ENCODE peak calls at places on chromosomes 6 and 20, in four cellular contexts. One of them, this sample, is unnamed.

GRCh38 chr6:41536884-41537347 is 9.3 kb upstream of the FOXP4 start:
- DNase-seq in ovary: peak
- DNase-seq in IMR-90: no peak
- DNase-seq in breast epithelium: peak
- DNase-seq in this sample: peak

GRCh38 chr20:19310541-19310940 is 98.1 kb downstream of the SLC24A3 start:
- DNase-seq in ovary: no peak
- DNase-seq in IMR-90: no peak
- DNase-seq in breast epithelium: no peak
- DNase-seq in this sample: no peak

GRCh38 chr20:63316502-63316921 is 23.5 kb downstream of the COL20A1 start:
- DNase-seq in ovary: no peak
- DNase-seq in IMR-90: no peak
- DNase-seq in breast epithelium: no peak
- DNase-seq in this sample: peak

GRCh38 chr6:89952696-89953095 is 58.4 kb downstream of the GJA10 start:
- DNase-seq in ovary: no peak
- DNase-seq in IMR-90: peak
- DNase-seq in breast epithelium: no peak
- DNase-seq in this sample: no peak

GRCh38 chr6:34301408-34301807 is 52.6 kb upstream of the SMIM29 start:
- DNase-seq in ovary: no peak
- DNase-seq in IMR-90: peak
- DNase-seq in breast epithelium: no peak
- DNase-seq in this sample: no peak

GRCh38 chr20:63351811-63352591 is 9.1 kb downstream of the CHRNA4 start:
- DNase-seq in ovary: peak
- DNase-seq in IMR-90: no peak
- DNase-seq in breast epithelium: no peak
- DNase-seq in this sample: no peak

GRCh38 chr6:82980086-82980485 is 85.6 kb downstream of the UBE3D start:
- DNase-seq in ovary: no peak
- DNase-seq in IMR-90: peak
- DNase-seq in breast epithelium: no peak
- DNase-seq in this sample: no peak

GRCh38 chr20:25489221-25489863 is 81.9 kb downstream of the GINS1 start:
- DNase-seq in ovary: no peak
- DNase-seq in IMR-90: no peak
- DNase-seq in breast epithelium: no peak
- DNase-seq in this sample: no peak

GRCh38 chr20:41173791-41174341 is 36.5 kb downstream of the PLCG1 start:
- DNase-seq in ovary: peak
- DNase-seq in IMR-90: no peak
- DNase-seq in breast epithelium: peak
- DNase-seq in this sample: no peak

GRCh38 chr20:61661025-61661424 is 404.7 kb downstream of the TAF4 start:
- DNase-seq in ovary: no peak
- DNase-seq in IMR-90: no peak
- DNase-seq in breast epithelium: no peak
- DNase-seq in this sample: no peak

GRCh38 chr6:163588211-163588919 is 173.8 kb downstream of the QKI start:
- DNase-seq in ovary: no peak
- DNase-seq in IMR-90: peak
- DNase-seq in breast epithelium: no peak
- DNase-seq in this sample: no peak

GRCh38 chr6:6895929-6896328 is 211.8 kb upstream of the RREB1 start:
- DNase-seq in ovary: no peak
- DNase-seq in IMR-90: no peak
- DNase-seq in breast epithelium: no peak
- DNase-seq in this sample: no peak

GRCh38 chr20:21105429-21106170 is 558 bp downstream of the LINC00237 start:
- DNase-seq in ovary: no peak
- DNase-seq in IMR-90: no peak
- DNase-seq in breast epithelium: no peak
- DNase-seq in this sample: no peak

GRCh38 chr6:53805016-53805415 is 10.2 kb downstream of the LRRC1 start:
- DNase-seq in ovary: no peak
- DNase-seq in IMR-90: no peak
- DNase-seq in breast epithelium: no peak
- DNase-seq in this sample: no peak

GRCh38 chr20:51004781-51005180 is 18.1 kb downstream of the KCNG1 start:
- DNase-seq in ovary: no peak
- DNase-seq in IMR-90: no peak
- DNase-seq in breast epithelium: no peak
- DNase-seq in this sample: no peak

GRCh38 chr6:108651781-108652227 is 91.1 kb downstream of the FOXO3 start:
- DNase-seq in ovary: no peak
- DNase-seq in IMR-90: peak
- DNase-seq in breast epithelium: peak
- DNase-seq in this sample: peak

GRCh38 chr20:12924126-12924525 is 84.6 kb upstream of the SPTLC3 start:
- DNase-seq in ovary: no peak
- DNase-seq in IMR-90: no peak
- DNase-seq in breast epithelium: no peak
- DNase-seq in this sample: no peak

GRCh38 chr6:64504509-64504908 is 868.9 kb downstream of the PHF3 start:
- DNase-seq in ovary: no peak
- DNase-seq in IMR-90: peak
- DNase-seq in breast epithelium: no peak
- DNase-seq in this sample: no peak

GRCh38 chr6:51614725-51615124 is 472.7 kb downstream of the PKHD1 start:
- DNase-seq in ovary: no peak
- DNase-seq in IMR-90: no peak
- DNase-seq in breast epithelium: no peak
- DNase-seq in this sample: no peak

GRCh38 chr20:24303393-24303792 is 166.0 kb upstream of the SYNDIG1 start:
- DNase-seq in ovary: no peak
- DNase-seq in IMR-90: no peak
- DNase-seq in breast epithelium: no peak
- DNase-seq in this sample: no peak

GRCh38 chr20:35129647-35130069 is 17.5 kb downstream of the EDEM2 start:
- DNase-seq in ovary: no peak
- DNase-seq in IMR-90: peak
- DNase-seq in breast epithelium: no peak
- DNase-seq in this sample: no peak

GRCh38 chr6:3285049-3285639 is 26.4 kb downstream of the PSMG4 start:
- DNase-seq in ovary: no peak
- DNase-seq in IMR-90: no peak
- DNase-seq in breast epithelium: no peak
- DNase-seq in this sample: no peak

GRCh38 chr20:12053348-12053747 is 135.7 kb downstream of the BTBD3 start:
- DNase-seq in ovary: no peak
- DNase-seq in IMR-90: peak
- DNase-seq in breast epithelium: no peak
- DNase-seq in this sample: no peak

GRCh38 chr6:21900730-21901129 is 307.2 kb downstream of the SOX4 start:
- DNase-seq in ovary: no peak
- DNase-seq in IMR-90: peak
- DNase-seq in breast epithelium: no peak
- DNase-seq in this sample: no peak

GRCh38 chr6:156822747-156823206 is 45.6 kb downstream of the ARID1B start:
- DNase-seq in ovary: no peak
- DNase-seq in IMR-90: no peak
- DNase-seq in breast epithelium: no peak
- DNase-seq in this sample: no peak

GRCh38 chr20:32004963-32005362 is 5.3 kb upstream of the CCM2L start:
- DNase-seq in ovary: no peak
- DNase-seq in IMR-90: peak
- DNase-seq in breast epithelium: no peak
- DNase-seq in this sample: no peak

GRCh38 chr6:39724787-39725631 is at the start of gene KIF6:
- DNase-seq in ovary: peak
- DNase-seq in IMR-90: peak
- DNase-seq in breast epithelium: peak
- DNase-seq in this sample: peak

GRCh38 chr20:50911716-50912115 is 19.5 kb downstream of the ADNP start:
- DNase-seq in ovary: no peak
- DNase-seq in IMR-90: peak
- DNase-seq in breast epithelium: no peak
- DNase-seq in this sample: no peak

GRCh38 chr20:54134445-54135220 is 39.2 kb downstream of the CYP24A1 start:
- DNase-seq in ovary: no peak
- DNase-seq in IMR-90: peak
- DNase-seq in breast epithelium: no peak
- DNase-seq in this sample: no peak

GRCh38 chr6:20605581-20605980 is 71.3 kb downstream of the CDKAL1 start:
- DNase-seq in ovary: no peak
- DNase-seq in IMR-90: peak
- DNase-seq in breast epithelium: no peak
- DNase-seq in this sample: no peak

GRCh38 chr6:95366414-95366813 is 210.9 kb upstream of the MANEA start:
- DNase-seq in ovary: no peak
- DNase-seq in IMR-90: no peak
- DNase-seq in breast epithelium: no peak
- DNase-seq in this sample: no peak

GRCh38 chr6:37576336-37576737 is 76.6 kb upstream of the CCDC167 start:
- DNase-seq in ovary: no peak
- DNase-seq in IMR-90: peak
- DNase-seq in breast epithelium: no peak
- DNase-seq in this sample: no peak

GRCh38 chr6:143901885-143902708 is 37.8 kb downstream of the ZC2HC1B start:
- DNase-seq in ovary: peak
- DNase-seq in IMR-90: peak
- DNase-seq in breast epithelium: no peak
- DNase-seq in this sample: peak

GRCh38 chr6:75524322-75524972 is 30.8 kb upstream of the FILIP1 start:
- DNase-seq in ovary: no peak
- DNase-seq in IMR-90: peak
- DNase-seq in breast epithelium: no peak
- DNase-seq in this sample: no peak

GRCh38 chr20:57429579-57430202 is 38.5 kb downstream of the RBM38 start:
- DNase-seq in ovary: no peak
- DNase-seq in IMR-90: peak
- DNase-seq in breast epithelium: no peak
- DNase-seq in this sample: no peak

GRCh38 chr6:5771759-5772158 is 235.0 kb downstream of the NRN1 start:
- DNase-seq in ovary: no peak
- DNase-seq in IMR-90: no peak
- DNase-seq in breast epithelium: no peak
- DNase-seq in this sample: peak

GRCh38 chr6:44086931-44087574 is 40.2 kb downstream of the MRPL14 start:
- DNase-seq in ovary: no peak
- DNase-seq in IMR-90: no peak
- DNase-seq in breast epithelium: no peak
- DNase-seq in this sample: no peak

GRCh38 chr6:157951828-157952227 is 29.8 kb upstream of the SYNJ2 start:
- DNase-seq in ovary: no peak
- DNase-seq in IMR-90: no peak
- DNase-seq in breast epithelium: no peak
- DNase-seq in this sample: peak
- TF ChIP-seq POLR2A in ovary: no peak
- TF ChIP-seq POLR2A in IMR-90: no peak
- TF ChIP-seq POLR2A in breast epithelium: no peak
- TF ChIP-seq POLR2A in this sample: no peak

GRCh38 chr6:26216015-26216885 is 129.0 kb downstream of the HFE start:
- DNase-seq in ovary: peak
- DNase-seq in IMR-90: peak
- DNase-seq in breast epithelium: peak
- DNase-seq in this sample: peak
- TF ChIP-seq POLR2A in ovary: peak
- TF ChIP-seq POLR2A in IMR-90: peak
- TF ChIP-seq POLR2A in breast epithelium: peak
- TF ChIP-seq POLR2A in this sample: peak

GRCh38 chr20:37336369-37337207 is 9.4 kb upstream of the SRC start:
- DNase-seq in ovary: peak
- DNase-seq in IMR-90: peak
- DNase-seq in breast epithelium: no peak
- DNase-seq in this sample: peak
- TF ChIP-seq POLR2A in ovary: no peak
- TF ChIP-seq POLR2A in IMR-90: no peak
- TF ChIP-seq POLR2A in breast epithelium: no peak
- TF ChIP-seq POLR2A in this sample: no peak

GRCh38 chr6:30490031-30490876 is 945 bp downstream of the HLA-E start:
- DNase-seq in ovary: peak
- DNase-seq in IMR-90: peak
- DNase-seq in breast epithelium: peak
- DNase-seq in this sample: peak

GRCh38 chr6:30491963-30492616 is 2.8 kb downstream of the HLA-E start:
- DNase-seq in ovary: no peak
- DNase-seq in IMR-90: no peak
- DNase-seq in breast epithelium: no peak
- DNase-seq in this sample: no peak

GRCh38 chr6:30494275-30494990 is 5.1 kb downstream of the HLA-E start:
- DNase-seq in ovary: no peak
- DNase-seq in IMR-90: no peak
- DNase-seq in breast epithelium: no peak
- DNase-seq in this sample: peak

GRCh38 chr6:30495993-30496392 is 6.7 kb downstream of the HLA-E start:
- DNase-seq in ovary: no peak
- DNase-seq in IMR-90: no peak
- DNase-seq in breast epithelium: no peak
- DNase-seq in this sample: no peak

DNA sequence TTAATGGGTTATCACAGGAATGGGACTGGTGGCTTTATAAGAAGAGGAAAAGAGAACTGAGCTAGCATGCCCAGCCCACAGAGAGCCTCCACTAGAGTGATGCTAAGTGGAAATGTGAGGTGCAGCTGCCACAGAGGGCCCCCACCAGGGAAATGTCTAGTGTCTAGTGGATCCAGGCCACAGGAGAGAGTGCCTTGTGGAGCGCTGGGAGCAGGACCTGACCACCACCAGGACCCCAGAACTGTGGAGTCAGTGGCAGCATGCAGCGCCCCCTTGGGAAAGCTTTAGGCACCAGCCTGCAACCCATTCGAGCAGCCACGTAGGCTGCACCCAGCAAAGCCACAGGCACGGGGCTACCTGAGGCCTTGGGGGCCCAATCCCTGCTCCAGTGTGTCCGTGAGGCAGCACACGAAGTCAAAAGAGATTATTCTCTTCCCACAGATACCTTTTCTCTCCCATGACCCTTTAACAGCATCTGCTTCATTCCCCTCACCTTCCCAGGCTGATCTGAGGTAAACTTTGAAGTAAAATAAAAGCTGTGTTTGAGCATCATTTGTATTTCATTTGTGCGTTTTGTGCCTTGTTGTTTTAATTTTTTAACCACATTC is 4.4 kb downstream of the HLA-E start:
- DNase-seq in ovary: no peak
- DNase-seq in IMR-90: no peak
- DNase-seq in breast epithelium: no peak
- DNase-seq in this sample: no peak
- TF ChIP-seq POLR2A in ovary: no peak
- TF ChIP-seq POLR2A in IMR-90: peak
- TF ChIP-seq POLR2A in breast epithelium: no peak
- TF ChIP-seq POLR2A in this sample: no peak

GRCh38 chr6:26204332-26205160 is 117.3 kb downstream of the HFE start:
- DNase-seq in ovary: peak
- DNase-seq in IMR-90: peak
- DNase-seq in breast epithelium: peak
- DNase-seq in this sample: peak
- TF ChIP-seq POLR2A in ovary: peak
- TF ChIP-seq POLR2A in IMR-90: peak
- TF ChIP-seq POLR2A in breast epithelium: peak
- TF ChIP-seq POLR2A in this sample: no peak

GRCh38 chr6:169654590-169655391 is 47.0 kb downstream of the WDR27 start:
- DNase-seq in ovary: peak
- DNase-seq in IMR-90: peak
- DNase-seq in breast epithelium: peak
- DNase-seq in this sample: peak
- TF ChIP-seq POLR2A in ovary: peak
- TF ChIP-seq POLR2A in IMR-90: no peak
- TF ChIP-seq POLR2A in breast epithelium: no peak
- TF ChIP-seq POLR2A in this sample: no peak

This sample was measured in lower leg skin.